ENCODE peak calls at places on chromosomes 2 and 18, in five cellular contexts. One of them, this sample, is unnamed.

GRCh38 chr2:9877026-9877425 is 33.8 kb downstream of the TAF1B start:
- DNase-seq in fibroblast of the aortic adventitia: no peak
- DNase-seq in ELR: no peak
- DNase-seq in NCI-H774: no peak
- DNase-seq in HCEC 1CT: no peak
- DNase-seq in this sample: no peak

GRCh38 chr18:37489011-37489410 is 76.6 kb downstream of the CELF4 start:
- DNase-seq in fibroblast of the aortic adventitia: no peak
- DNase-seq in HCEC 1CT: no peak
- DNase-seq in ELR: no peak
- DNase-seq in NCI-H774: no peak
- DNase-seq in this sample: no peak

GRCh38 chr2:69645026-69645425 is 1.5 kb upstream of the AAK1 start:
- DNase-seq in NCI-H774: no peak
- DNase-seq in fibroblast of the aortic adventitia: no peak
- DNase-seq in ELR: peak; percentile 22
- DNase-seq in HCEC 1CT: no peak
- DNase-seq in this sample: peak; percentile 16

GRCh38 chr2:96811916-96812315 is 4.2 kb upstream of the CNNM3 start:
- DNase-seq in ELR: no peak
- DNase-seq in HCEC 1CT: peak; percentile 3
- DNase-seq in NCI-H774: no peak
- DNase-seq in fibroblast of the aortic adventitia: peak; percentile 83
- DNase-seq in this sample: no peak

GRCh38 chr2:47785986-47786385 is 3.0 kb downstream of the MSH6 start:
- DNase-seq in ELR: peak; percentile 13
- DNase-seq in fibroblast of the aortic adventitia: no peak
- DNase-seq in HCEC 1CT: peak; percentile 33
- DNase-seq in NCI-H774: no peak
- DNase-seq in this sample: no peak

GRCh38 chr2:15638720-15639119 is 47.1 kb downstream of the DDX1 start:
- DNase-seq in NCI-H774: no peak
- DNase-seq in HCEC 1CT: peak; percentile 32
- DNase-seq in ELR: peak; percentile 37
- DNase-seq in fibroblast of the aortic adventitia: peak; percentile 70
- DNase-seq in this sample: no peak

GRCh38 chr18:49813071-49813320 is 337 bp downstream of the ACAA2 start:
- DNase-seq in NCI-H774: no peak
- DNase-seq in HCEC 1CT: peak; percentile 26
- DNase-seq in ELR: peak; percentile 52
- DNase-seq in fibroblast of the aortic adventitia: peak; percentile 41
- DNase-seq in this sample: no peak

GRCh38 chr2:232320038-232320790 is 58.3 kb upstream of the ALPP start:
- DNase-seq in ELR: no peak
- DNase-seq in NCI-H774: no peak
- DNase-seq in HCEC 1CT: no peak
- DNase-seq in fibroblast of the aortic adventitia: peak; percentile 12
- DNase-seq in this sample: no peak

GRCh38 chr18:13393338-13393737 is 174.8 kb downstream of the LDLRAD4 start:
- DNase-seq in HCEC 1CT: no peak
- DNase-seq in NCI-H774: no peak
- DNase-seq in ELR: no peak
- DNase-seq in fibroblast of the aortic adventitia: no peak
- DNase-seq in this sample: no peak

GRCh38 chr2:6826081-6826913 is 39.4 kb downstream of the CMPK2 start:
- DNase-seq in HCEC 1CT: no peak
- DNase-seq in NCI-H774: no peak
- DNase-seq in fibroblast of the aortic adventitia: peak; percentile 68
- DNase-seq in ELR: peak; percentile 62
- DNase-seq in this sample: peak; percentile 23

GRCh38 chr2:55779459-55780421 is 86.1 kb upstream of the PNPT1 start:
- DNase-seq in ELR: peak; percentile 98
- DNase-seq in HCEC 1CT: peak; percentile 81
- DNase-seq in fibroblast of the aortic adventitia: peak; percentile 90
- DNase-seq in NCI-H774: no peak
- DNase-seq in this sample: no peak

GRCh38 chr2:43539991-43540860 is 55.6 kb downstream of the THADA start:
- DNase-seq in NCI-H774: no peak
- DNase-seq in HCEC 1CT: peak; percentile 98
- DNase-seq in ELR: peak; percentile 87
- DNase-seq in fibroblast of the aortic adventitia: peak; percentile 97
- DNase-seq in this sample: no peak

GRCh38 chr18:74902170-74902465 is 304.4 kb downstream of the ZNF407 start:
- DNase-seq in ELR: no peak
- DNase-seq in NCI-H774: no peak
- DNase-seq in fibroblast of the aortic adventitia: no peak
- DNase-seq in HCEC 1CT: no peak
- DNase-seq in this sample: no peak

This sample was measured in T-helper 9 cell.